ENCODE peak calls at places on chromosomes 5 and 9, in nine cellular contexts. Z is HepG2, D is MM.1S, W is GM23248, H is neural progenitor cell, Q is fibroblast of lung, B is mammary epithelial cell, L is PC-3, A is K562. X is an unnamed sample.

GRCh38 chr5:131109540-131110255 is 55.4 kb downstream of the HINT1 start:
- DNase-seq in A (peak), L (peak), Q (peak), Z (peak), B (peak), H (peak), D (peak), W (peak), X (peak)

GRCh38 chr5:100802188-100802587 is 100.9 kb downstream of the ST8SIA4 start:
- DNase-seq in D (no peak), B (no peak), A (no peak), H (no peak), Z (no peak), W (no peak), Q (no peak), L (no peak), X (no peak)

GRCh38 chr5:119341452-119342349 is 14.1 kb upstream of the TNFAIP8 start:
- DNase-seq in D (peak), B (no peak), Q (no peak), W (no peak), L (no peak), H (no peak), Z (no peak), A (no peak), X (no peak)

GRCh38 chr5:151086905-151087360 is 6.1 kb upstream of the TNIP1 start:
- DNase-seq in W (no peak), D (peak), Z (no peak), H (no peak), A (no peak), B (no peak), Q (no peak), L (no peak), X (no peak)

GRCh38 chr5:154237946-154238345 is 47.4 kb downstream of the GALNT10 start:
- DNase-seq in B (no peak), Z (no peak), W (no peak), D (no peak), L (no peak), H (no peak), Q (no peak), A (no peak), X (no peak)

GRCh38 chr9:88072831-88073365 is 65.4 kb downstream of the SPATA31C2 start:
- DNase-seq in H (no peak), B (peak), A (no peak), D (no peak), Z (no peak), Q (no peak), L (peak), W (no peak), X (no peak)

GRCh38 chr9:129185991-129186390 is 7.9 kb upstream of the IER5L start:
- DNase-seq in W (peak), D (peak), Z (no peak), A (no peak), L (peak), H (no peak), Q (no peak), B (peak), X (no peak)

GRCh38 chr5:74625742-74626241 is 14.7 kb downstream of the ENC1 start:
- DNase-seq in D (no peak), H (no peak), A (no peak), Z (no peak), W (no peak), Q (no peak), L (no peak), B (peak), X (peak)

GRCh38 chr5:18745591-18745987 is 1111.3 kb downstream of the TAF11L14 start:
- DNase-seq in L (peak), W (no peak), B (no peak), Z (peak), Q (no peak), D (peak), H (no peak), A (no peak), X (no peak)

GRCh38 chr5:154467655-154468354 is 10.2 kb downstream of the HAND1 start:
- DNase-seq in Q (peak), Z (peak), L (peak), A (peak), B (peak), H (peak), D (peak), W (peak), X (no peak)

GRCh38 chr5:118701796-118702195 is 286.6 kb downstream of the DTWD2 start:
- DNase-seq in A (no peak), L (no peak), Q (no peak), B (no peak), Z (no peak), D (no peak), W (no peak), H (no peak), X (no peak)

GRCh38 chr9:135186248-135187164 is 99.0 kb downstream of the OLFM1 start:
- DNase-seq in W (no peak), Q (no peak), B (no peak), D (no peak), A (no peak), Z (no peak), L (no peak), H (no peak), X (no peak)

GRCh38 chr5:82622205-82622604 is 344.1 kb upstream of the RPS23 start:
- DNase-seq in A (no peak), Q (no peak), W (no peak), L (no peak), H (no peak), D (no peak), Z (no peak), B (no peak), X (no peak)

GRCh38 chr5:133913413-133914155 is 54.8 kb downstream of the C5orf15 start:
- DNase-seq in Z (no peak), B (no peak), H (no peak), Q (no peak), W (no peak), L (no peak), A (no peak), D (no peak), X (no peak)

GRCh38 chr5:119323630-119324000 is 32.2 kb upstream of the TNFAIP8 start:
- DNase-seq in Q (peak), W (peak), B (peak), H (no peak), Z (no peak), A (no peak), D (no peak), L (peak), X (no peak)

GRCh38 chr5:174376726-174377373 is 331.3 kb downstream of the NSG2 start:
- DNase-seq in D (no peak), A (no peak), B (no peak), Q (no peak), W (no peak), L (no peak), Z (no peak), H (no peak), X (no peak)

GRCh38 chr5:34501840-34502239 is 154.3 kb upstream of the RAI14 start:
- DNase-seq in W (peak), Z (no peak), L (no peak), D (no peak), B (no peak), A (no peak), H (no peak), Q (no peak), X (no peak)

GRCh38 chr9:37840560-37841194 is 40.1 kb downstream of the DCAF10 start:
- DNase-seq in W (peak), B (peak), A (peak), Z (no peak), Q (peak), H (no peak), L (peak), D (no peak), X (no peak)

GRCh38 chr9:134662143-134662876 is 20.7 kb downstream of the COL5A1 start:
- DNase-seq in Z (no peak), A (no peak), L (peak), W (peak), D (no peak), Q (peak), B (peak), H (no peak), X (no peak)

GRCh38 chr5:765948-766631 is 18.4 kb downstream of the ZDHHC11B start:
- DNase-seq in W (no peak), H (no peak), D (no peak), L (no peak), B (no peak), Q (no peak), Z (no peak), A (no peak), X (no peak)

GRCh38 chr5:123545506-123545905 is 33.5 kb downstream of the CSNK1G3 start:
- DNase-seq in B (no peak), D (peak), W (peak), L (peak), A (peak), H (peak), Z (no peak), Q (peak), X (no peak)

GRCh38 chr5:14108170-14108996 is 34.8 kb upstream of the TRIO start:
- DNase-seq in H (peak), Z (peak), W (peak), A (peak), L (peak), B (no peak), D (peak), Q (peak), X (peak)

GRCh38 chr5:109707531-109707930 is 17.8 kb downstream of the MAN2A1 start:
- DNase-seq in B (no peak), H (no peak), Q (no peak), Z (peak), A (no peak), W (no peak), L (no peak), D (no peak), X (no peak)

GRCh38 chr5:24633705-24634325 is 11.0 kb downstream of the CDH10 start:
- DNase-seq in Q (peak), A (peak), H (peak), D (peak), L (peak), W (peak), B (peak), Z (peak), X (peak)

GRCh38 chr5:170631471-170632195 is 127.8 kb downstream of the KCNIP1 start:
- DNase-seq in L (no peak), D (no peak), B (no peak), A (peak), Z (peak), Q (no peak), H (peak), W (peak), X (no peak)

GRCh38 chr5:33479321-33479720 is 38.6 kb downstream of the TARS1 start:
- DNase-seq in B (no peak), L (no peak), A (no peak), W (no peak), Q (no peak), Z (no peak), H (no peak), D (no peak), X (no peak)

GRCh38 chr9:35763803-35764202 is 9.7 kb upstream of the MSMP start:
- DNase-seq in D (no peak), A (no peak), Z (no peak), H (no peak), Q (no peak), L (no peak), W (no peak), B (no peak), X (no peak)

GRCh38 chr5:55702612-55703345 is 9.3 kb downstream of the SLC38A9 start:
- DNase-seq in W (no peak), B (no peak), A (no peak), Q (no peak), H (no peak), D (no peak), L (no peak), Z (no peak), X (no peak)

GRCh38 chr9:115694014-115694413 is 459.6 kb upstream of the PAPPA start:
- DNase-seq in W (peak), L (peak), A (no peak), B (peak), Q (peak), Z (peak), H (peak), D (no peak), X (no peak)

GRCh38 chr5:10564838-10565784 is 1.2 kb downstream of the ANKRD33B start:
- DNase-seq in B (no peak), D (no peak), A (peak), Z (no peak), W (peak), Q (no peak), L (no peak), H (peak), X (no peak)

GRCh38 chr9:18189876-18190670 is 283.9 kb upstream of the ADAMTSL1 start:
- DNase-seq in L (no peak), D (no peak), Z (no peak), W (no peak), A (no peak), H (no peak), Q (peak), B (no peak), X (no peak)

GRCh38 chr5:166781729-166782128 is 1509.7 kb upstream of the WWC1 start:
- DNase-seq in B (no peak), W (no peak), D (no peak), Q (no peak), A (no peak), L (no peak), H (peak), Z (no peak), X (no peak)

GRCh38 chr5:115735108-115735998 is 81.1 kb downstream of the CDO1 start:
- DNase-seq in A (no peak), D (no peak), Q (no peak), H (peak), Z (no peak), W (no peak), L (no peak), B (no peak), X (no peak)

GRCh38 chr9:84357235-84357634 is 16.7 kb upstream of the SLC28A3 start:
- DNase-seq in D (no peak), H (no peak), B (no peak), L (no peak), Q (no peak), W (peak), A (no peak), Z (no peak), X (no peak)

GRCh38 chr5:38500861-38501260 is 55.6 kb downstream of the LIFR start:
- DNase-seq in A (no peak), D (no peak), Z (no peak), B (peak), H (peak), Q (peak), W (peak), L (peak), X (no peak)

GRCh38 chr5:2299388-2300220 is 416.9 kb upstream of the IRX4 start:
- DNase-seq in W (no peak), Q (no peak), L (no peak), Z (no peak), H (no peak), D (no peak), A (no peak), B (no peak), X (no peak)

GRCh38 chr5:114305402-114306207 is 56.3 kb upstream of the KCNN2 start:
- DNase-seq in Z (peak), D (peak), H (peak), W (peak), A (no peak), B (peak), L (peak), Q (peak), X (no peak)

GRCh38 chr5:154740957-154741356 is 14.2 kb upstream of the LARP1 start:
- DNase-seq in B (no peak), A (no peak), D (no peak), L (no peak), Z (no peak), H (no peak), W (peak), Q (peak), X (no peak)

GRCh38 chr9:124000161-124000783 is 11.3 kb upstream of the LHX2 start:
- DNase-seq in Z (no peak), B (no peak), W (no peak), H (peak), L (no peak), D (no peak), Q (no peak), A (no peak), X (no peak)

GRCh38 chr9:124001445-124001799 is 10.1 kb upstream of the LHX2 start:
- DNase-seq in W (no peak), L (no peak), A (no peak), H (no peak), B (no peak), Q (no peak), D (no peak), Z (no peak), X (no peak)

GRCh38 chr9:124003636-124004349 is 7.8 kb upstream of the LHX2 start:
- DNase-seq in L (no peak), D (no peak), Q (no peak), B (no peak), W (no peak), A (no peak), Z (no peak), H (peak), X (no peak)

GRCh38 chr9:124000784-124001444 is 10.7 kb upstream of the LHX2 start:
- DNase-seq in Z (no peak), W (no peak), L (no peak), A (no peak), H (peak), D (no peak), B (no peak), Q (no peak), X (no peak)

DNA sequence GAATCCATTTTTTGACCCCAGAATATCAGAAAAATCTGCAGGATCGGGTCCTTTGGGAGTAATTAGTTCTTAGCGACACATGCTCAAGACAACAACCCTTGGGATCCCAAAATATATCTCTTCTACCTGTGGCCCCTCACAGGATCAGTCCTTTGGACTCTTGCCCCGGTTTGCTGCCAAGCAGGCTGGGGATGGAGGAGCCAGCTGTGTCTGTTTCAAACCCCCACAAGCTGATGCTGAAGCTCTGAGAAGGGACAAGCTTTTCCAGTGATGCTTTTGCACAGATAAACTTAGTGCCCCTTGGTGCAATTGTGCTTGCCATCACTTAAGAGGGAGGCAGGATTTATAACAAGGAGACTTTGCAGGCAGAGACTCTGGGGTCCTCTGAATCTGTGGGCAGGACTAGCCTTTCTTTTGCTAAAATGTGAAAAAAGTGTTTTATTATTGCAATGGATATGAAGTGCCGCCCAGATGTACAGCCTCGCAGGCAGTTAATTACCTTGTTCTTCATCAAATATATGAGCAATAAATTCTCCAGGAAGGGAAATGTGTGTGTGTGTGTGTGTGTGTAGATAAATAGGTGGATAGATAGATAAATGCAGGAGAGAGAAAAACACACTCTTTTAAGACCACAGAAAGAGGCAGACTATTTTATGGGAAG is 9.6 kb upstream of the LHX2 start:
- DNase-seq in A (no peak), L (no peak), D (no peak), B (no peak), Z (no peak), W (no peak), Q (no peak), H (peak), X (no peak)
- TF ChIP-seq EZH2 in A (no peak), L (no peak), D (no peak), B (no peak), Z (no peak), W (no peak), Q (peak), H (no peak), X (no peak)

GRCh38 chr5:149731617-149732400 is 1.7 kb downstream of the PPARGC1B start:
- DNase-seq in Q (peak), L (peak), H (peak), B (peak), A (peak), D (peak), Z (no peak), W (peak), X (peak)
- TF ChIP-seq EZH2 in Q (peak), L (no peak), H (no peak), B (no peak), A (no peak), D (no peak), Z (no peak), W (peak), X (no peak)

GRCh38 chr9:92807757-92808725 is 43.4 kb upstream of the BICD2 start:
- DNase-seq in H (peak), Z (no peak), W (peak), B (no peak), Q (no peak), A (no peak), L (no peak), D (peak), X (no peak)
- TF ChIP-seq EZH2 in H (peak), Z (no peak), W (peak), B (no peak), Q (peak), A (no peak), L (no peak), D (no peak), X (peak)

GRCh38 chr9:977361-978116 is 1.1 kb downstream of the DMRT3 start:
- DNase-seq in W (no peak), D (no peak), H (no peak), L (no peak), A (no peak), Z (no peak), Q (no peak), B (no peak), X (no peak)
- TF ChIP-seq EZH2 in W (no peak), D (no peak), H (peak), L (no peak), A (no peak), Z (no peak), Q (peak), B (no peak), X (no peak)

X was measured in SK-N-MC.